ENCODE peak calls at places on chromosomes 12 and 14, in nine cellular contexts. One of them, this sample, is unnamed.

GRCh38 chr14:105865904-105866840 is 339.8 kb downstream of the TMEM121 start:
- DNase-seq in iris pigment epithelial cell: no peak
- DNase-seq in stimulated activated CD4-positive, alpha-beta T cell treated with anti-CD3 and anti-CD28 coated beads, Interleukin-1b, Interleukin-23, amount 100 ng/mL, for 4 hours: no peak
- DNase-seq in germinal center: no peak
- DNase-seq in left cardiac atrium: no peak
- DNase-seq in NCI-H1436: no peak
- DNase-seq in non-pigmented ciliary epithelial cell: no peak
- DNase-seq in AG10803: no peak
- DNase-seq in HEK293T: no peak
- DNase-seq in this sample: peak

GRCh38 chr12:29738416-29738815 is 45.3 kb downstream of the TMTC1 start:
- DNase-seq in germinal center: no peak
- DNase-seq in HEK293T: no peak
- DNase-seq in stimulated activated CD4-positive, alpha-beta T cell treated with anti-CD3 and anti-CD28 coated beads, Interleukin-1b, Interleukin-23, amount 100 ng/mL, for 4 hours: no peak
- DNase-seq in non-pigmented ciliary epithelial cell: no peak
- DNase-seq in left cardiac atrium: no peak
- DNase-seq in AG10803: no peak
- DNase-seq in NCI-H1436: no peak
- DNase-seq in iris pigment epithelial cell: no peak
- DNase-seq in this sample: no peak

GRCh38 chr12:128829870-128830504 is 6.2 kb upstream of the SLC15A4 start:
- DNase-seq in germinal center: peak
- DNase-seq in stimulated activated CD4-positive, alpha-beta T cell treated with anti-CD3 and anti-CD28 coated beads, Interleukin-1b, Interleukin-23, amount 100 ng/mL, for 4 hours: no peak
- DNase-seq in left cardiac atrium: no peak
- DNase-seq in NCI-H1436: no peak
- DNase-seq in HEK293T: no peak
- DNase-seq in AG10803: no peak
- DNase-seq in iris pigment epithelial cell: no peak
- DNase-seq in non-pigmented ciliary epithelial cell: no peak
- DNase-seq in this sample: no peak

GRCh38 chr12:78651755-78652154 is 212.8 kb upstream of the SYT1 start:
- DNase-seq in HEK293T: no peak
- DNase-seq in non-pigmented ciliary epithelial cell: no peak
- DNase-seq in left cardiac atrium: no peak
- DNase-seq in AG10803: no peak
- DNase-seq in iris pigment epithelial cell: no peak
- DNase-seq in NCI-H1436: no peak
- DNase-seq in germinal center: no peak
- DNase-seq in stimulated activated CD4-positive, alpha-beta T cell treated with anti-CD3 and anti-CD28 coated beads, Interleukin-1b, Interleukin-23, amount 100 ng/mL, for 4 hours: no peak
- DNase-seq in this sample: no peak

GRCh38 chr12:89461649-89462612 is 62.7 kb downstream of the GALNT4 start:
- DNase-seq in AG10803: peak
- DNase-seq in germinal center: peak
- DNase-seq in stimulated activated CD4-positive, alpha-beta T cell treated with anti-CD3 and anti-CD28 coated beads, Interleukin-1b, Interleukin-23, amount 100 ng/mL, for 4 hours: no peak
- DNase-seq in left cardiac atrium: no peak
- DNase-seq in NCI-H1436: peak
- DNase-seq in HEK293T: peak
- DNase-seq in iris pigment epithelial cell: peak
- DNase-seq in non-pigmented ciliary epithelial cell: no peak
- DNase-seq in this sample: no peak

GRCh38 chr12:76252031-76252430 is 96.2 kb downstream of the BBS10 start:
- DNase-seq in non-pigmented ciliary epithelial cell: no peak
- DNase-seq in HEK293T: no peak
- DNase-seq in NCI-H1436: no peak
- DNase-seq in germinal center: no peak
- DNase-seq in iris pigment epithelial cell: no peak
- DNase-seq in stimulated activated CD4-positive, alpha-beta T cell treated with anti-CD3 and anti-CD28 coated beads, Interleukin-1b, Interleukin-23, amount 100 ng/mL, for 4 hours: no peak
- DNase-seq in AG10803: no peak
- DNase-seq in left cardiac atrium: no peak
- DNase-seq in this sample: no peak

GRCh38 chr12:57744194-57744776 is 554 bp upstream of the TSPAN31 start:
- DNase-seq in germinal center: peak
- DNase-seq in left cardiac atrium: peak
- DNase-seq in HEK293T: peak
- DNase-seq in non-pigmented ciliary epithelial cell: peak
- DNase-seq in stimulated activated CD4-positive, alpha-beta T cell treated with anti-CD3 and anti-CD28 coated beads, Interleukin-1b, Interleukin-23, amount 100 ng/mL, for 4 hours: peak
- DNase-seq in NCI-H1436: peak
- DNase-seq in iris pigment epithelial cell: peak
- DNase-seq in AG10803: peak
- DNase-seq in this sample: peak

GRCh38 chr12:119444462-119445044 is 110.0 kb downstream of the CCDC60 start:
- DNase-seq in non-pigmented ciliary epithelial cell: peak
- DNase-seq in germinal center: peak
- DNase-seq in NCI-H1436: peak
- DNase-seq in AG10803: no peak
- DNase-seq in iris pigment epithelial cell: peak
- DNase-seq in HEK293T: peak
- DNase-seq in left cardiac atrium: peak
- DNase-seq in stimulated activated CD4-positive, alpha-beta T cell treated with anti-CD3 and anti-CD28 coated beads, Interleukin-1b, Interleukin-23, amount 100 ng/mL, for 4 hours: peak
- DNase-seq in this sample: no peak

GRCh38 chr14:66403183-66403582 is 83.0 kb upstream of the CCDC196 start:
- DNase-seq in stimulated activated CD4-positive, alpha-beta T cell treated with anti-CD3 and anti-CD28 coated beads, Interleukin-1b, Interleukin-23, amount 100 ng/mL, for 4 hours: no peak
- DNase-seq in HEK293T: peak
- DNase-seq in non-pigmented ciliary epithelial cell: no peak
- DNase-seq in left cardiac atrium: no peak
- DNase-seq in germinal center: peak
- DNase-seq in NCI-H1436: no peak
- DNase-seq in AG10803: peak
- DNase-seq in iris pigment epithelial cell: peak
- DNase-seq in this sample: no peak

GRCh38 chr14:61663312-61663974 is 31.9 kb upstream of the HIF1A start:
- DNase-seq in HEK293T: no peak
- DNase-seq in left cardiac atrium: no peak
- DNase-seq in stimulated activated CD4-positive, alpha-beta T cell treated with anti-CD3 and anti-CD28 coated beads, Interleukin-1b, Interleukin-23, amount 100 ng/mL, for 4 hours: no peak
- DNase-seq in iris pigment epithelial cell: no peak
- DNase-seq in germinal center: peak
- DNase-seq in AG10803: no peak
- DNase-seq in NCI-H1436: no peak
- DNase-seq in non-pigmented ciliary epithelial cell: no peak
- DNase-seq in this sample: no peak

GRCh38 chr14:21556378-21557083 is 23.3 kb downstream of the OR10G3 start:
- DNase-seq in iris pigment epithelial cell: peak
- DNase-seq in stimulated activated CD4-positive, alpha-beta T cell treated with anti-CD3 and anti-CD28 coated beads, Interleukin-1b, Interleukin-23, amount 100 ng/mL, for 4 hours: no peak
- DNase-seq in germinal center: no peak
- DNase-seq in non-pigmented ciliary epithelial cell: no peak
- DNase-seq in NCI-H1436: no peak
- DNase-seq in left cardiac atrium: no peak
- DNase-seq in HEK293T: no peak
- DNase-seq in AG10803: no peak
- DNase-seq in this sample: no peak

GRCh38 chr12:89791286-89791685 is 82.6 kb upstream of the ATP2B1 start:
- DNase-seq in germinal center: no peak
- DNase-seq in stimulated activated CD4-positive, alpha-beta T cell treated with anti-CD3 and anti-CD28 coated beads, Interleukin-1b, Interleukin-23, amount 100 ng/mL, for 4 hours: no peak
- DNase-seq in non-pigmented ciliary epithelial cell: no peak
- DNase-seq in HEK293T: no peak
- DNase-seq in iris pigment epithelial cell: no peak
- DNase-seq in NCI-H1436: no peak
- DNase-seq in left cardiac atrium: no peak
- DNase-seq in AG10803: no peak
- DNase-seq in this sample: no peak

GRCh38 chr12:57342207-57342691 is 88.6 kb downstream of the R3HDM2 start:
- DNase-seq in stimulated activated CD4-positive, alpha-beta T cell treated with anti-CD3 and anti-CD28 coated beads, Interleukin-1b, Interleukin-23, amount 100 ng/mL, for 4 hours: no peak
- DNase-seq in iris pigment epithelial cell: peak
- DNase-seq in NCI-H1436: peak
- DNase-seq in germinal center: no peak
- DNase-seq in AG10803: peak
- DNase-seq in non-pigmented ciliary epithelial cell: no peak
- DNase-seq in HEK293T: peak
- DNase-seq in left cardiac atrium: peak
- DNase-seq in this sample: peak

GRCh38 chr14:100304825-100305445 is 1.3 kb downstream of the SLC25A29 start:
- DNase-seq in left cardiac atrium: peak
- DNase-seq in non-pigmented ciliary epithelial cell: no peak
- DNase-seq in AG10803: no peak
- DNase-seq in iris pigment epithelial cell: peak
- DNase-seq in HEK293T: peak
- DNase-seq in NCI-H1436: peak
- DNase-seq in germinal center: no peak
- DNase-seq in stimulated activated CD4-positive, alpha-beta T cell treated with anti-CD3 and anti-CD28 coated beads, Interleukin-1b, Interleukin-23, amount 100 ng/mL, for 4 hours: no peak
- DNase-seq in this sample: peak

GRCh38 chr12:55720071-55720564 is at the start of gene RDH5:
- DNase-seq in iris pigment epithelial cell: peak
- DNase-seq in non-pigmented ciliary epithelial cell: no peak
- DNase-seq in NCI-H1436: no peak
- DNase-seq in AG10803: peak
- DNase-seq in HEK293T: no peak
- DNase-seq in stimulated activated CD4-positive, alpha-beta T cell treated with anti-CD3 and anti-CD28 coated beads, Interleukin-1b, Interleukin-23, amount 100 ng/mL, for 4 hours: no peak
- DNase-seq in left cardiac atrium: peak
- DNase-seq in germinal center: no peak
- DNase-seq in this sample: peak

GRCh38 chr14:28577187-28577586 is 189.4 kb upstream of the FOXG1 start:
- DNase-seq in NCI-H1436: no peak
- DNase-seq in AG10803: no peak
- DNase-seq in HEK293T: no peak
- DNase-seq in left cardiac atrium: no peak
- DNase-seq in stimulated activated CD4-positive, alpha-beta T cell treated with anti-CD3 and anti-CD28 coated beads, Interleukin-1b, Interleukin-23, amount 100 ng/mL, for 4 hours: no peak
- DNase-seq in iris pigment epithelial cell: peak
- DNase-seq in non-pigmented ciliary epithelial cell: no peak
- DNase-seq in germinal center: no peak
- DNase-seq in this sample: no peak

GRCh38 chr12:132453361-132454133 is 36.4 kb upstream of the FBRSL1 start:
- DNase-seq in HEK293T: no peak
- DNase-seq in iris pigment epithelial cell: no peak
- DNase-seq in NCI-H1436: no peak
- DNase-seq in left cardiac atrium: no peak
- DNase-seq in germinal center: no peak
- DNase-seq in AG10803: peak
- DNase-seq in non-pigmented ciliary epithelial cell: peak
- DNase-seq in stimulated activated CD4-positive, alpha-beta T cell treated with anti-CD3 and anti-CD28 coated beads, Interleukin-1b, Interleukin-23, amount 100 ng/mL, for 4 hours: no peak
- DNase-seq in this sample: no peak

GRCh38 chr12:128801879-128802391 is 21.8 kb downstream of the SLC15A4 start:
- DNase-seq in stimulated activated CD4-positive, alpha-beta T cell treated with anti-CD3 and anti-CD28 coated beads, Interleukin-1b, Interleukin-23, amount 100 ng/mL, for 4 hours: no peak
- DNase-seq in NCI-H1436: no peak
- DNase-seq in non-pigmented ciliary epithelial cell: no peak
- DNase-seq in HEK293T: no peak
- DNase-seq in germinal center: peak
- DNase-seq in AG10803: peak
- DNase-seq in left cardiac atrium: no peak
- DNase-seq in iris pigment epithelial cell: peak
- DNase-seq in this sample: no peak

GRCh38 chr14:61462566-61463195 is 141.3 kb downstream of the PRKCH start:
- DNase-seq in NCI-H1436: no peak
- DNase-seq in left cardiac atrium: no peak
- DNase-seq in AG10803: peak
- DNase-seq in HEK293T: no peak
- DNase-seq in germinal center: no peak
- DNase-seq in stimulated activated CD4-positive, alpha-beta T cell treated with anti-CD3 and anti-CD28 coated beads, Interleukin-1b, Interleukin-23, amount 100 ng/mL, for 4 hours: no peak
- DNase-seq in non-pigmented ciliary epithelial cell: peak
- DNase-seq in iris pigment epithelial cell: peak
- DNase-seq in this sample: no peak

GRCh38 chr12:41436076-41436475 is 248.0 kb downstream of the PDZRN4 start:
- DNase-seq in non-pigmented ciliary epithelial cell: no peak
- DNase-seq in stimulated activated CD4-positive, alpha-beta T cell treated with anti-CD3 and anti-CD28 coated beads, Interleukin-1b, Interleukin-23, amount 100 ng/mL, for 4 hours: no peak
- DNase-seq in NCI-H1436: peak
- DNase-seq in HEK293T: no peak
- DNase-seq in germinal center: no peak
- DNase-seq in AG10803: no peak
- DNase-seq in iris pigment epithelial cell: no peak
- DNase-seq in left cardiac atrium: no peak
- DNase-seq in this sample: no peak

GRCh38 chr12:92938623-92939022 is 9.5 kb upstream of the EEA1 start:
- DNase-seq in non-pigmented ciliary epithelial cell: no peak
- DNase-seq in NCI-H1436: no peak
- DNase-seq in left cardiac atrium: no peak
- DNase-seq in iris pigment epithelial cell: no peak
- DNase-seq in stimulated activated CD4-positive, alpha-beta T cell treated with anti-CD3 and anti-CD28 coated beads, Interleukin-1b, Interleukin-23, amount 100 ng/mL, for 4 hours: no peak
- DNase-seq in HEK293T: no peak
- DNase-seq in germinal center: no peak
- DNase-seq in AG10803: no peak
- DNase-seq in this sample: no peak

GRCh38 chr12:132986885-132987225 is 688 bp downstream of the ZNF26 start:
- DNase-seq in non-pigmented ciliary epithelial cell: no peak
- DNase-seq in AG10803: peak
- DNase-seq in germinal center: no peak
- DNase-seq in stimulated activated CD4-positive, alpha-beta T cell treated with anti-CD3 and anti-CD28 coated beads, Interleukin-1b, Interleukin-23, amount 100 ng/mL, for 4 hours: no peak
- DNase-seq in iris pigment epithelial cell: peak
- DNase-seq in HEK293T: peak
- DNase-seq in NCI-H1436: no peak
- DNase-seq in left cardiac atrium: no peak
- DNase-seq in this sample: no peak

GRCh38 chr12:40692617-40693502 is 621 bp downstream of the CNTN1 start:
- DNase-seq in stimulated activated CD4-positive, alpha-beta T cell treated with anti-CD3 and anti-CD28 coated beads, Interleukin-1b, Interleukin-23, amount 100 ng/mL, for 4 hours: no peak
- DNase-seq in NCI-H1436: no peak
- DNase-seq in AG10803: no peak
- DNase-seq in left cardiac atrium: no peak
- DNase-seq in germinal center: no peak
- DNase-seq in HEK293T: peak
- DNase-seq in non-pigmented ciliary epithelial cell: no peak
- DNase-seq in iris pigment epithelial cell: no peak
- DNase-seq in this sample: peak

GRCh38 chr12:6921996-6922935 is 5.5 kb upstream of the ATN1 start:
- DNase-seq in stimulated activated CD4-positive, alpha-beta T cell treated with anti-CD3 and anti-CD28 coated beads, Interleukin-1b, Interleukin-23, amount 100 ng/mL, for 4 hours: no peak
- DNase-seq in HEK293T: no peak
- DNase-seq in germinal center: peak
- DNase-seq in non-pigmented ciliary epithelial cell: no peak
- DNase-seq in AG10803: no peak
- DNase-seq in left cardiac atrium: no peak
- DNase-seq in NCI-H1436: no peak
- DNase-seq in iris pigment epithelial cell: no peak
- DNase-seq in this sample: peak

GRCh38 chr14:56002876-56003625 is 115.2 kb upstream of the PELI2 start:
- DNase-seq in non-pigmented ciliary epithelial cell: no peak
- DNase-seq in iris pigment epithelial cell: no peak
- DNase-seq in AG10803: no peak
- DNase-seq in left cardiac atrium: no peak
- DNase-seq in germinal center: peak
- DNase-seq in NCI-H1436: no peak
- DNase-seq in stimulated activated CD4-positive, alpha-beta T cell treated with anti-CD3 and anti-CD28 coated beads, Interleukin-1b, Interleukin-23, amount 100 ng/mL, for 4 hours: peak
- DNase-seq in HEK293T: no peak
- DNase-seq in this sample: no peak

GRCh38 chr14:90503582-90503981 is 106.8 kb downstream of the CALM1 start:
- DNase-seq in AG10803: no peak
- DNase-seq in NCI-H1436: no peak
- DNase-seq in HEK293T: no peak
- DNase-seq in stimulated activated CD4-positive, alpha-beta T cell treated with anti-CD3 and anti-CD28 coated beads, Interleukin-1b, Interleukin-23, amount 100 ng/mL, for 4 hours: no peak
- DNase-seq in non-pigmented ciliary epithelial cell: no peak
- DNase-seq in left cardiac atrium: peak
- DNase-seq in iris pigment epithelial cell: no peak
- DNase-seq in germinal center: no peak
- DNase-seq in this sample: no peak

GRCh38 chr12:32446306-32447119 is 47.2 kb downstream of the FGD4 start:
- DNase-seq in iris pigment epithelial cell: no peak
- DNase-seq in germinal center: no peak
- DNase-seq in AG10803: no peak
- DNase-seq in HEK293T: no peak
- DNase-seq in non-pigmented ciliary epithelial cell: no peak
- DNase-seq in NCI-H1436: no peak
- DNase-seq in stimulated activated CD4-positive, alpha-beta T cell treated with anti-CD3 and anti-CD28 coated beads, Interleukin-1b, Interleukin-23, amount 100 ng/mL, for 4 hours: no peak
- DNase-seq in left cardiac atrium: no peak
- DNase-seq in this sample: no peak

GRCh38 chr12:75715323-75715644 is 203.9 kb upstream of the KRR1 start:
- DNase-seq in iris pigment epithelial cell: peak
- DNase-seq in NCI-H1436: no peak
- DNase-seq in left cardiac atrium: no peak
- DNase-seq in HEK293T: no peak
- DNase-seq in non-pigmented ciliary epithelial cell: no peak
- DNase-seq in germinal center: no peak
- DNase-seq in stimulated activated CD4-positive, alpha-beta T cell treated with anti-CD3 and anti-CD28 coated beads, Interleukin-1b, Interleukin-23, amount 100 ng/mL, for 4 hours: no peak
- DNase-seq in AG10803: no peak
- DNase-seq in this sample: no peak

GRCh38 chr14:73457050-73457934 is 1.1 kb downstream of the NUMB start:
- DNase-seq in NCI-H1436: no peak
- DNase-seq in iris pigment epithelial cell: peak
- DNase-seq in stimulated activated CD4-positive, alpha-beta T cell treated with anti-CD3 and anti-CD28 coated beads, Interleukin-1b, Interleukin-23, amount 100 ng/mL, for 4 hours: no peak
- DNase-seq in HEK293T: no peak
- DNase-seq in left cardiac atrium: peak
- DNase-seq in AG10803: peak
- DNase-seq in germinal center: peak
- DNase-seq in non-pigmented ciliary epithelial cell: no peak
- DNase-seq in this sample: peak

GRCh38 chr14:76759589-76759988 is 1.7 kb upstream of the VASH1 start:
- DNase-seq in NCI-H1436: no peak
- DNase-seq in germinal center: no peak
- DNase-seq in left cardiac atrium: peak
- DNase-seq in AG10803: no peak
- DNase-seq in iris pigment epithelial cell: no peak
- DNase-seq in stimulated activated CD4-positive, alpha-beta T cell treated with anti-CD3 and anti-CD28 coated beads, Interleukin-1b, Interleukin-23, amount 100 ng/mL, for 4 hours: no peak
- DNase-seq in HEK293T: no peak
- DNase-seq in non-pigmented ciliary epithelial cell: no peak
- DNase-seq in this sample: no peak

GRCh38 chr14:102949062-102949800 is 26.8 kb downstream of the AMN start:
- DNase-seq in non-pigmented ciliary epithelial cell: no peak
- DNase-seq in stimulated activated CD4-positive, alpha-beta T cell treated with anti-CD3 and anti-CD28 coated beads, Interleukin-1b, Interleukin-23, amount 100 ng/mL, for 4 hours: no peak
- DNase-seq in AG10803: peak
- DNase-seq in HEK293T: no peak
- DNase-seq in germinal center: peak
- DNase-seq in left cardiac atrium: no peak
- DNase-seq in iris pigment epithelial cell: peak
- DNase-seq in NCI-H1436: no peak
- DNase-seq in this sample: no peak

This sample was measured in aorta.